ENCODE peak calls at places on chromosome 2, in nine cellular contexts. D is AG04450; Q is HCT116; S is left ventricle myocardium inferior; C is HL-60; M is spleen; B is CD8-positive, alpha-beta T cell; I is cardiac muscle cell; V is neuronal stem cell. F is an unnamed sample.

GRCh38 chr2:85578243-85579180 is 1.1 kb downstream of the VAMP8 start:
- DNase-seq in C (peak; percentile 95), I (no peak), Q (no peak), M (peak; percentile 91), V (no peak), S (peak; percentile 56), B (no peak), D (no peak), F (peak; percentile 83)

GRCh38 chr2:65416945-65417344 is 15.5 kb downstream of the SPRED2 start:
- DNase-seq in I (no peak), C (no peak), Q (no peak), B (no peak), D (no peak), M (no peak), S (no peak), V (no peak), F (no peak)

GRCh38 chr2:67891642-67892041 is 171.2 kb downstream of the C1D start:
- DNase-seq in D (no peak), B (no peak), C (no peak), V (no peak), M (no peak), Q (no peak), S (no peak), I (no peak), F (no peak)

GRCh38 chr2:239762742-239763269 is 262.3 kb downstream of the NDUFA10 start:
- DNase-seq in I (no peak), S (no peak), D (no peak), V (no peak), Q (no peak), C (no peak), B (no peak), M (peak; percentile 52), F (no peak)

GRCh38 chr2:134461511-134461910 is 207.6 kb downstream of the MGAT5 start:
- DNase-seq in M (no peak), I (no peak), V (no peak), D (no peak), B (no peak), S (no peak), C (peak; percentile 14), Q (no peak), F (no peak)

GRCh38 chr2:45944075-45944474 is 292.6 kb downstream of the PRKCE start:
- DNase-seq in M (no peak), S (no peak), C (no peak), I (no peak), D (peak; percentile 34), Q (peak; percentile 80), V (no peak), B (no peak), F (no peak)

GRCh38 chr2:128513416-128514283 is 195.0 kb upstream of the HS6ST1 start:
- DNase-seq in S (peak; percentile 33), D (no peak), B (no peak), Q (no peak), M (peak; percentile 81), I (no peak), V (no peak), C (peak; percentile 50), F (peak; percentile 66)

GRCh38 chr2:41785623-41786022 is 262.2 kb upstream of the PKDCC start:
- DNase-seq in M (no peak), Q (no peak), B (no peak), C (no peak), S (no peak), I (no peak), V (no peak), D (no peak), F (no peak)

GRCh38 chr2:64644240-64645013 is 9.3 kb downstream of the SERTAD2 start:
- DNase-seq in C (peak; percentile 88), I (peak; percentile 87), V (peak; percentile 67), S (peak; percentile 82), M (peak; percentile 93), Q (peak; percentile 59), B (peak; percentile 57), D (no peak), F (peak; percentile 90)

GRCh38 chr2:54572262-54572635 is 116.1 kb downstream of the SPTBN1 start:
- DNase-seq in C (no peak), M (no peak), I (no peak), V (no peak), S (no peak), D (no peak), Q (no peak), B (no peak), F (no peak)
- H3K4me3 ChIP-seq in C (no peak overlapping the region), M (no peak overlapping the region), I (no peak overlapping the region), V (no peak overlapping the region), S (peak overlapping the region; percentile 3), D (no peak overlapping the region), Q (no peak overlapping the region), B (peak overlapping the region; percentile 47), F (no peak overlapping the region)

GRCh38 chr2:43228341-43228751 is 1.9 kb upstream of the ZFP36L2 start:
- DNase-seq in I (no peak), S (no peak), B (no peak), M (peak; percentile 67), Q (no peak), V (no peak), D (no peak), C (no peak), F (no peak)
- H3K27ac ChIP-seq in I (no peak overlapping the region), S (peak overlapping the region; percentile 99), B (peak overlapping the region; percentile 92), M (peak overlapping the region; percentile 99), Q (peak overlapping the region; percentile 93), V (no peak overlapping the region), D (peak overlapping the region; percentile 31), C (peak overlapping the region; percentile 98), F (peak overlapping the region; percentile 99)

GRCh38 chr2:232485757-232486557 is 1.7 kb downstream of the ECEL1 start:
- DNase-seq in M (peak; percentile 66), C (no peak), B (no peak), D (no peak), S (peak; percentile 7), V (no peak), Q (no peak), I (no peak), F (no peak)

GRCh38 chr2:232483923-232484627 is 3.6 kb downstream of the ECEL1 start:
- DNase-seq in B (no peak), I (no peak), M (peak; percentile 59), C (no peak), Q (no peak), S (peak; percentile 9), V (no peak), D (no peak), F (no peak)

GRCh38 chr2:232484628-232485332 is 2.9 kb downstream of the ECEL1 start:
- DNase-seq in V (no peak), C (no peak), M (peak; percentile 55), I (no peak), D (no peak), B (no peak), Q (no peak), S (peak; percentile 4), F (no peak)

GRCh38 chr2:232486558-232487384 is 863 bp downstream of the ECEL1 start:
- DNase-seq in Q (no peak), I (no peak), C (no peak), V (no peak), M (peak; percentile 72), D (no peak), B (no peak), S (peak; percentile 9), F (no peak)

GRCh38 chr2:232485333-232485756 is 2.3 kb downstream of the ECEL1 start:
- DNase-seq in B (no peak), D (no peak), I (no peak), V (no peak), S (no peak), C (no peak), Q (no peak), M (no peak), F (no peak)
- H3K4me3 ChIP-seq in B (no peak overlapping the region), D (no peak overlapping the region), I (peak overlapping the region; percentile 8), V (peak overlapping the region; percentile 64), S (peak overlapping the region; percentile 25), C (no peak overlapping the region), Q (no peak overlapping the region), M (no peak overlapping the region), F (no peak overlapping the region)

GRCh38 chr2:204530464-204530805 is 14.8 kb upstream of the PARD3B start:
- DNase-seq in C (no peak), M (no peak), S (no peak), D (no peak), V (no peak), Q (no peak), B (no peak), I (no peak), F (no peak)
- H3K27ac ChIP-seq in C (no peak overlapping the region), M (no peak overlapping the region), S (no peak overlapping the region), D (no peak overlapping the region), V (no peak overlapping the region), Q (no peak overlapping the region), B (no peak overlapping the region), I (no peak overlapping the region), F (no peak overlapping the region)

GRCh38 chr2:89848114-89848513 is 1156.6 kb downstream of the RPIA start:
- DNase-seq in S (no peak), Q (no peak), D (no peak), I (no peak), V (no peak), M (no peak), C (no peak), B (no peak), F (no peak)

GRCh38 chr2:89850481-89850880 is 1159.0 kb downstream of the RPIA start:
- DNase-seq in S (no peak), D (no peak), I (no peak), M (peak; percentile 58), C (no peak), V (no peak), Q (no peak), B (no peak), F (no peak)

GRCh38 chr2:89849731-89850130 is 1158.3 kb downstream of the RPIA start:
- DNase-seq in V (no peak), Q (no peak), B (no peak), M (no peak), I (no peak), S (no peak), D (no peak), C (no peak), F (no peak)

GRCh38 chr2:89850881-89851582 is 1159.6 kb downstream of the RPIA start:
- DNase-seq in B (no peak), I (no peak), M (no peak), S (no peak), D (no peak), Q (no peak), V (no peak), C (no peak), F (no peak)

GRCh38 chr2:89848763-89849162 is 1157.3 kb downstream of the RPIA start:
- DNase-seq in I (no peak), V (no peak), D (no peak), S (no peak), B (no peak), Q (no peak), C (no peak), M (no peak), F (no peak)
- H3K4me3 ChIP-seq in I (no peak overlapping the region), V (no peak overlapping the region), D (no peak overlapping the region), S (no peak overlapping the region), B (no peak overlapping the region), Q (no peak overlapping the region), C (no peak overlapping the region), M (no peak overlapping the region), F (no peak overlapping the region)